ENCODE peak calls at places on chromosomes 13 and 19, in six cellular contexts. One of them, this sample, is unnamed.

GRCh38 chr13:103178986-103179695 is 112.9 kb upstream of the SLC10A2 start:
- DNase-seq in cardiac septum: no peak
- DNase-seq in kidney glomerular epithelial cell: no peak
- DNase-seq in DMS153: no peak
- DNase-seq in epithelial cell of prostate: no peak
- DNase-seq in A172: no peak
- DNase-seq in this sample: no peak

GRCh38 chr13:47555235-47555634 is 445.8 kb downstream of the SUCLA2 start:
- DNase-seq in cardiac septum: no peak
- DNase-seq in kidney glomerular epithelial cell: no peak
- DNase-seq in DMS153: no peak
- DNase-seq in epithelial cell of prostate: peak; percentile 14
- DNase-seq in A172: peak; percentile 10
- DNase-seq in this sample: no peak

GRCh38 chr13:99729745-99730144 is 228.5 kb downstream of the TM9SF2 start:
- DNase-seq in cardiac septum: no peak
- DNase-seq in kidney glomerular epithelial cell: no peak
- DNase-seq in DMS153: no peak
- DNase-seq in epithelial cell of prostate: no peak
- DNase-seq in A172: no peak
- DNase-seq in this sample: no peak

GRCh38 chr19:3142292-3142670 is 6.4 kb downstream of the GNA15 start:
- DNase-seq in cardiac septum: no peak
- DNase-seq in kidney glomerular epithelial cell: no peak
- DNase-seq in DMS153: no peak
- DNase-seq in epithelial cell of prostate: no peak
- DNase-seq in A172: peak; percentile 93
- DNase-seq in this sample: peak; percentile 80

GRCh38 chr13:62583466-62583865 is 1167.8 kb upstream of the PCDH20 start:
- DNase-seq in cardiac septum: no peak
- DNase-seq in kidney glomerular epithelial cell: no peak
- DNase-seq in DMS153: no peak
- DNase-seq in epithelial cell of prostate: no peak
- DNase-seq in A172: no peak
- DNase-seq in this sample: no peak

GRCh38 chr13:84037937-84038464 is 155.7 kb upstream of the SLITRK1 start:
- DNase-seq in cardiac septum: no peak
- DNase-seq in kidney glomerular epithelial cell: no peak
- DNase-seq in DMS153: peak; percentile 72
- DNase-seq in epithelial cell of prostate: no peak
- DNase-seq in A172: no peak
- DNase-seq in this sample: no peak

GRCh38 chr13:36766295-36766694 is 52.7 kb upstream of the RFXAP start:
- DNase-seq in cardiac septum: no peak
- DNase-seq in kidney glomerular epithelial cell: peak; percentile 9
- DNase-seq in DMS153: no peak
- DNase-seq in epithelial cell of prostate: peak; percentile 40
- DNase-seq in A172: peak; percentile 80
- DNase-seq in this sample: peak; percentile 82

GRCh38 chr13:107518292-107518691 is 697.0 kb downstream of the LIG4 start:
- DNase-seq in cardiac septum: no peak
- DNase-seq in kidney glomerular epithelial cell: no peak
- DNase-seq in DMS153: no peak
- DNase-seq in epithelial cell of prostate: no peak
- DNase-seq in A172: peak; percentile 4
- DNase-seq in this sample: no peak

GRCh38 chr19:29505034-29505824 is 20.6 kb upstream of the VSTM2B start:
- DNase-seq in cardiac septum: no peak
- DNase-seq in kidney glomerular epithelial cell: no peak
- DNase-seq in DMS153: no peak
- DNase-seq in epithelial cell of prostate: no peak
- DNase-seq in A172: no peak
- DNase-seq in this sample: no peak

GRCh38 chr13:76884167-76884566 is 2.0 kb downstream of the KCTD12 start:
- DNase-seq in cardiac septum: no peak
- DNase-seq in kidney glomerular epithelial cell: no peak
- DNase-seq in DMS153: peak; percentile 48
- DNase-seq in epithelial cell of prostate: no peak
- DNase-seq in A172: no peak
- DNase-seq in this sample: no peak

GRCh38 chr13:90702050-90702449 is 645.4 kb upstream of the MIR17HG start:
- DNase-seq in cardiac septum: no peak
- DNase-seq in kidney glomerular epithelial cell: no peak
- DNase-seq in DMS153: no peak
- DNase-seq in epithelial cell of prostate: no peak
- DNase-seq in A172: no peak
- DNase-seq in this sample: no peak

GRCh38 chr13:87274209-87274819 is 396.9 kb upstream of the SLITRK5 start:
- DNase-seq in cardiac septum: no peak
- DNase-seq in kidney glomerular epithelial cell: peak; percentile 46
- DNase-seq in DMS153: peak; percentile 42
- DNase-seq in epithelial cell of prostate: peak; percentile 0
- DNase-seq in A172: peak; percentile 43
- DNase-seq in this sample: peak; percentile 35

GRCh38 chr13:110824901-110825300 is 90.0 kb downstream of the ANKRD10 start:
- DNase-seq in cardiac septum: no peak
- DNase-seq in kidney glomerular epithelial cell: no peak
- DNase-seq in DMS153: no peak
- DNase-seq in epithelial cell of prostate: no peak
- DNase-seq in A172: no peak
- DNase-seq in this sample: no peak

GRCh38 chr13:74118328-74118727 is 15.9 kb downstream of the KLF12 start:
- DNase-seq in cardiac septum: no peak
- DNase-seq in kidney glomerular epithelial cell: no peak
- DNase-seq in DMS153: no peak
- DNase-seq in epithelial cell of prostate: no peak
- DNase-seq in A172: no peak
- DNase-seq in this sample: no peak

GRCh38 chr13:93496985-93497673 is 270.5 kb downstream of the GPC6 start:
- DNase-seq in cardiac septum: no peak
- DNase-seq in kidney glomerular epithelial cell: no peak
- DNase-seq in DMS153: peak; percentile 67
- DNase-seq in epithelial cell of prostate: no peak
- DNase-seq in A172: no peak
- DNase-seq in this sample: no peak

GRCh38 chr13:114142640-114143490 is 10.4 kb upstream of the RASA3 start:
- DNase-seq in cardiac septum: no peak
- DNase-seq in kidney glomerular epithelial cell: no peak
- DNase-seq in DMS153: peak; percentile 92
- DNase-seq in epithelial cell of prostate: peak; percentile 31
- DNase-seq in A172: no peak
- DNase-seq in this sample: no peak

GRCh38 chr19:18062043-18062442 is 24.7 kb downstream of the IL12RB1 start:
- DNase-seq in cardiac septum: no peak
- DNase-seq in kidney glomerular epithelial cell: no peak
- DNase-seq in DMS153: peak; percentile 40
- DNase-seq in epithelial cell of prostate: no peak
- DNase-seq in A172: no peak
- DNase-seq in this sample: no peak

GRCh38 chr13:95181586-95181985 is 119.7 kb downstream of the ABCC4 start:
- DNase-seq in cardiac septum: no peak
- DNase-seq in kidney glomerular epithelial cell: no peak
- DNase-seq in DMS153: no peak
- DNase-seq in epithelial cell of prostate: no peak
- DNase-seq in A172: no peak
- DNase-seq in this sample: no peak

GRCh38 chr19:6735181-6735891 is 2.0 kb downstream of the GPR108 start:
- DNase-seq in cardiac septum: no peak
- DNase-seq in kidney glomerular epithelial cell: no peak
- DNase-seq in DMS153: no peak
- DNase-seq in epithelial cell of prostate: no peak
- DNase-seq in A172: no peak
- DNase-seq in this sample: no peak

GRCh38 chr13:75993823-75994222 is 357.7 kb downstream of the LMO7 start:
- DNase-seq in cardiac septum: no peak
- DNase-seq in kidney glomerular epithelial cell: no peak
- DNase-seq in DMS153: no peak
- DNase-seq in epithelial cell of prostate: no peak
- DNase-seq in A172: peak; percentile 6
- DNase-seq in this sample: no peak

GRCh38 chr19:50750010-50750409 is 20.3 kb upstream of the GPR32 start:
- DNase-seq in cardiac septum: no peak
- DNase-seq in kidney glomerular epithelial cell: no peak
- DNase-seq in DMS153: no peak
- DNase-seq in epithelial cell of prostate: no peak
- DNase-seq in A172: no peak
- DNase-seq in this sample: no peak